ENCODE peak calls at places on chromosomes 5 and 9, in eight cellular contexts. Z is tibial nerve, L is HepG2, G is sigmoid colon, C is upper lobe of left lung, I is ovary, X is K562, R is H1. O is an unnamed sample. For H3K36me3 and H3K4me1, the result is how much of the 10 kb centered on the place peaks cover.

GRCh38 chr5:6780802-6781391 is 67.7 kb downstream of the TENT4A start:
- DNase-seq in Z (no peak), L (peak), G (no peak), C (no peak), I (no peak), X (peak), R (no peak), O (no peak)

GRCh38 chr5:73412597-73412988 is 36.0 kb downstream of the FOXD1 start:
- DNase-seq in Z (no peak), L (no peak), G (no peak), C (no peak), I (no peak), X (no peak), R (no peak), O (no peak)

GRCh38 chr5:96692436-96692835 is 30.3 kb downstream of the CAST start:
- DNase-seq in Z (no peak), L (no peak), G (no peak), C (peak), I (no peak), X (no peak), R (no peak), O (no peak)

GRCh38 chr5:10214036-10214435 is 35.7 kb downstream of the ATPSCKMT start:
- DNase-seq in Z (no peak), L (no peak), G (no peak), C (no peak), I (no peak), X (no peak), R (no peak), O (no peak)

GRCh38 chr5:131396015-131396414 is 132.2 kb downstream of the CDC42SE2 start:
- DNase-seq in Z (no peak), L (no peak), G (no peak), C (no peak), I (no peak), X (no peak), R (no peak), O (no peak)

GRCh38 chr9:88183798-88184495 is 45.7 kb upstream of the SPATA31C2 start:
- DNase-seq in Z (no peak), L (no peak), G (no peak), C (no peak), I (peak), X (no peak), R (no peak), O (no peak)

GRCh38 chr5:457195-457961 is 14.4 kb downstream of the EXOC3 start:
- DNase-seq in Z (no peak), L (no peak), G (peak), C (peak), I (no peak), X (no peak), R (no peak), O (peak)

GRCh38 chr5:82074968-82075367 is 103.1 kb downstream of the ATG10 start:
- DNase-seq in Z (no peak), L (no peak), G (no peak), C (no peak), I (no peak), X (no peak), R (no peak), O (no peak)

GRCh38 chr5:151413800-151414199 is 33.6 kb upstream of the SLC36A1 start:
- DNase-seq in Z (no peak), L (no peak), G (no peak), C (no peak), I (no peak), X (no peak), R (no peak), O (no peak)

GRCh38 chr5:35098214-35098613 is 50.5 kb upstream of the AGXT2 start:
- DNase-seq in Z (no peak), L (no peak), G (no peak), C (no peak), I (no peak), X (no peak), R (no peak), O (no peak)

GRCh38 chr5:140239939-140240700 is 62.8 kb downstream of the PFDN1 start:
- DNase-seq in Z (peak), L (peak), G (peak), C (peak), I (peak), X (peak), R (peak), O (peak)

GRCh38 chr5:5665225-5666075 is 243.0 kb downstream of the ICE1 start:
- DNase-seq in Z (no peak), L (no peak), G (no peak), C (no peak), I (no peak), X (no peak), R (no peak), O (no peak)

GRCh38 chr9:79170643-79171042 is 401.1 kb upstream of the TLE4 start:
- DNase-seq in Z (no peak), L (no peak), G (no peak), C (no peak), I (no peak), X (no peak), R (no peak), O (no peak)

GRCh38 chr9:130466537-130467217 is 21.9 kb downstream of the ASS1 start:
- DNase-seq in Z (no peak), L (no peak), G (no peak), C (no peak), I (no peak), X (no peak), R (no peak), O (no peak)

GRCh38 chr9:121989010-121989409 is 104.1 kb downstream of the TTLL11 start:
- DNase-seq in Z (no peak), L (no peak), G (no peak), C (no peak), I (no peak), X (peak), R (peak), O (no peak)

GRCh38 chr9:131095666-131096489 is 453 bp upstream of the AIF1L start:
- DNase-seq in Z (no peak), L (peak), G (no peak), C (no peak), I (no peak), X (peak), R (peak), O (no peak)

GRCh38 chr5:138698713-138699112 is 54.5 kb upstream of the CTNNA1 start:
- DNase-seq in Z (no peak), L (no peak), G (no peak), C (no peak), I (no peak), X (no peak), R (no peak), O (no peak)

GRCh38 chr9:5988265-5988664 is 27.2 kb downstream of the RANBP6 start:
- DNase-seq in Z (no peak), L (no peak), G (no peak), C (no peak), I (no peak), X (no peak), R (no peak), O (no peak)

GRCh38 chr9:17609312-17610005 is 30.6 kb downstream of the SH3GL2 start:
- DNase-seq in Z (no peak), L (no peak), G (no peak), C (no peak), I (no peak), X (no peak), R (no peak), O (no peak)

GRCh38 chr9:96219615-96220257 is 82.2 kb downstream of the HSD17B3 start:
- DNase-seq in Z (no peak), L (no peak), G (peak), C (peak), I (peak), X (peak), R (peak), O (peak)

GRCh38 chr5:117732264-117732663 is 1157.6 kb upstream of the SEMA6A start:
- DNase-seq in Z (no peak), L (no peak), G (no peak), C (no peak), I (no peak), X (no peak), R (no peak), O (no peak)

GRCh38 chr5:133287500-133287899 is 235.7 kb downstream of the HSPA4 start:
- DNase-seq in Z (peak), L (peak), G (no peak), C (no peak), I (no peak), X (peak), R (peak), O (peak)

GRCh38 chr9:19113964-19114679 is 11.4 kb upstream of the HAUS6 start:
- DNase-seq in Z (no peak), L (no peak), G (no peak), C (no peak), I (no peak), X (no peak), R (no peak), O (no peak)

GRCh38 chr9:745761-746414 is 95.6 kb upstream of the DMRT1 start:
- DNase-seq in Z (no peak), L (peak), G (peak), C (no peak), I (no peak), X (no peak), R (no peak), O (no peak)

GRCh38 chr9:129109952-129110739 is 447 bp downstream of the CRAT start:
- DNase-seq in Z (peak), L (peak), G (peak), C (peak), I (peak), X (peak), R (peak), O (peak)

DNA sequence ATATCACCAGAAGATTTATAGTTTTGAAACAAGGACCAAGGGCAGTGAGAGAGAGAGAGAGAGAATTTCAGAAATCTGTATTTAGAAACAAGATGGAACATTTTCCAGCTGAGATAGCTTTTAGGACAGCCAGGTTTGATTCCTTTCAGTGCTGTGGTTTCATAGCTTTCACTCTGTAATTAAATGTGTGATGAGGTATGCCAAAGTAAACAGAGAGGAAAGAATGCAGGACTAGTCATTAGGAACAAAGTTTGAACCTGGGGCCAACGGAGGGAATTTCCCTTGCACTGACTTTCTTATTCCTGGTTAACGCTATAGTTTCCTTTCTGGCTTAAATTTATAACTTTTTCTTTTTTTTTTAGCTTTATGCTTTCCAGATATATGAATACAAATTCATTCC is 10.0 kb upstream of the CCL28 start:
- DNase-seq in Z (no peak), L (peak), G (no peak), C (peak), I (no peak), X (no peak), R (no peak), O (peak)
- TF ChIP-seq EP300 in Z (peak), L (peak), G (no peak), C (no peak), I (no peak), X (no peak), R (no peak), O (no peak)

GRCh38 chr5:14280294-14280854 is 137.2 kb downstream of the TRIO start:
- DNase-seq in Z (no peak), L (no peak), G (no peak), C (no peak), I (no peak), X (no peak), R (no peak), O (no peak)
- H3K36me3 ChIP-seq in Z (under half), L (under half), G (under half), C (under half), I (under half), X (under half), R (under half), O (under half)

DNA sequence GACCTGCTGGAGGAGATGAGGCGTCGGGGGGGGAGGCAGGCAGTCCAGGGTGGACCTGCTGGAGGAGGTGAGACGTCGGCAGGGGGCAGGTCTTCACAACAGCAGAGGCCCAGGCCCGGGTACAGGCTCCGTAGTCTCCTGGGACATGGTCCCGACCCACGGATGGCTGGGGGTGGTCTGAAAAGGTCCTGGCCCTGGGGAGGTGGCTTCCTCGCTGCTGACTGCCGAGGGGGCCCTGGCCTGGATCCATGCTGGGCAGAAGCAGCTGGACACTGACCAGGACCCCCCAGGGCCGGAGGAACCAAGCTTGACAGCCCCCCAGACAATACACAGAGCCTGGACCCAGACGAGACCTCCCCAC is 8.5 kb downstream of the EGFL7 start:
- DNase-seq in Z (no peak), L (no peak), G (no peak), C (no peak), I (no peak), X (no peak), R (no peak), O (no peak)
- H3K4me1 ChIP-seq in Z (under half), L (under half), G (under half), C (under half), I (under half), X (under half), R (under half), O (under half)

DNA sequence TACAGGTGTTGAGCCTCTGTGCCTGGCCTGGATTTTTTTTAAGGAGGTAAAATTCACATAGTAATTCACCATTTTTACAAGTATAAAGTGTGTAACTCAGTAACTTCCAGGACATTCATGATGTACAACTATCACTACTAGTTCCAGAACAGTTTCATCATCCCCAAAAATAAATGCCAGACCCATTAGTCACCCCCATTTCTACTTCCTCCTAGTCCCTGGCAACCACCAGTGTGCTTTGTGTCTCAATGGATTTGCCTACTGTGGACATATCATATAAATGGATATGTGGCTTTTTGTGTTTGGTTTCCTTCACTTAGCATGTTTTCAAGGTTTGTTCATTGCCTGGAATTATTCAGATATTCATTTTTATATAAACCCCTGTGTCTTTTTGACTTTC is 72.5 kb upstream of the PANK3 start:
- DNase-seq in Z (peak), L (no peak), G (no peak), C (no peak), I (no peak), X (no peak), R (no peak), O (no peak)
- TF ChIP-seq EP300 in Z (peak), L (no peak), G (no peak), C (no peak), I (no peak), X (no peak), R (no peak), O (no peak)

GRCh38 chr9:127893392-127893791 is 6.0 kb downstream of the ST6GALNAC6 start:
- DNase-seq in Z (no peak), L (no peak), G (no peak), C (no peak), I (no peak), X (no peak), R (no peak), O (no peak)
- H3K36me3 ChIP-seq in Z (half or more), L (half or more), G (half or more), C (half or more), I (under half), X (half or more), R (under half), O (under half)

DNA sequence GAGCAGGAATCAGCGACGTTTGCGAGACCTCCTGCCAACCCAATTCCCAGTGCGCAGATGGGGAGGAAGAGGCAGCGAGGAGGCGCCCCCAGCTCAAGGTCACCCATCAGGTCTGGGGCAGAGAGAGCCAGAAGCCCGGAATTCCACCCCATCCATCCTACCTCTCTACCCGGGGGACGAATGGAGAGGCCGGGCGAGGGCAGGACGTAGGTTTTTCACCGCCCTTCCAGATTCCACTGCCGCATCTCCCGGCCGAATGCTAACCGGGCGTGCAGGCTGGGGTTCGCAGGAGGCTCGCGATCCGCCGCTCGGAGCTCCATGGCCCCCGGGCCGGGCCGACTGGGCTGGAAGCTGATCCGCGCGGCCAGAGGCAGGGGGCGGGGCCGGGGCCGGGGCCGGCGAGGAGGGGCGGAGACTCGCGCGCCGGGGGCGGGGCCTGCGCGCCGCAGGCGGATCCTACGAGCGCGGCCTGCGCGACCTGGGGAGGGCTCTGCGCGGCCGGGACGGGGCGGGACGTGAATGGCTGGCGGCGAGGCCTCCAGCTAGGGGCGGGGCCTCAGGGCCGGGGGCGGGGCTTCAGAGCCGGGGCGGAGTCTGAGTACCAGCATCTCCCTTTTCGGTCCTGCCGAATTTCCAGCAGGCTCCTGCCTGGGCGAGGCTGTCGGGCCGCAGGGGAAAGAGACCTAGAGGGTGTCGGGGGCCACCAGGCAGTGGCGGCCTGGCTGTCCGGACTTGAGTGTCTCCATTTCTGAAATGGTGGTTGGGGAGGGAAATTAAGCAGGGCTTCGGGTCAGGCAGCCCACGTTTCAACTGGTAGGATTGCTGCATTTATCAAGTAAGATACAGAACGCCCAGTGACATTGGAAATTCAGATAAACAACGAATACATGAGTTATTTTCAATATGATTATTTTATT is at the start of gene ST6GALNAC4:
- DNase-seq in Z (peak), L (peak), G (peak), C (peak), I (peak), X (peak), R (peak), O (peak)
- H3K4me1 ChIP-seq in Z (half or more), L (half or more), G (half or more), C (half or more), I (under half), X (under half), R (under half), O (half or more)

DNA sequence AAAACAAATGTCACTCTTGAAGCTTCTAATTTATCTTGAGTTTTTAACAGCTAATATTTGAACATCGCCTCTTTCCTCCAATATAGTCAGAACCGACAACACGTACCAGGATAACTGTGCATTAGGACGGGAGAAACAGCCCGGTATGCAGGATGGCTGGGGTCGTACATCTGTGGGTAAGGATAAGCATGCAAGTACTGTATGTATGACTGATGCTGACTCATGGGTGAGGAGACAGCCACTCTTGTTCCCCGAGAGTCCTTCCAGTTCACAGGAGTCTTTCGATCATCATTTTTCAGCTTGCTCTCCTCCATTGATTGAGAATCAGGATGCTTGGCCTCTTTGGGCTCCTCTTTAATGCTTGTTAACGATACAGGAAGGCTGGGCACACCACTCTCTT is 102.3 kb downstream of the ZNF608 start:
- DNase-seq in Z (no peak), L (no peak), G (no peak), C (no peak), I (no peak), X (peak), R (peak), O (no peak)
- TF ChIP-seq EP300 in Z (no peak), L (no peak), G (no peak), C (no peak), I (no peak), X (peak), R (no peak), O (no peak)

DNA sequence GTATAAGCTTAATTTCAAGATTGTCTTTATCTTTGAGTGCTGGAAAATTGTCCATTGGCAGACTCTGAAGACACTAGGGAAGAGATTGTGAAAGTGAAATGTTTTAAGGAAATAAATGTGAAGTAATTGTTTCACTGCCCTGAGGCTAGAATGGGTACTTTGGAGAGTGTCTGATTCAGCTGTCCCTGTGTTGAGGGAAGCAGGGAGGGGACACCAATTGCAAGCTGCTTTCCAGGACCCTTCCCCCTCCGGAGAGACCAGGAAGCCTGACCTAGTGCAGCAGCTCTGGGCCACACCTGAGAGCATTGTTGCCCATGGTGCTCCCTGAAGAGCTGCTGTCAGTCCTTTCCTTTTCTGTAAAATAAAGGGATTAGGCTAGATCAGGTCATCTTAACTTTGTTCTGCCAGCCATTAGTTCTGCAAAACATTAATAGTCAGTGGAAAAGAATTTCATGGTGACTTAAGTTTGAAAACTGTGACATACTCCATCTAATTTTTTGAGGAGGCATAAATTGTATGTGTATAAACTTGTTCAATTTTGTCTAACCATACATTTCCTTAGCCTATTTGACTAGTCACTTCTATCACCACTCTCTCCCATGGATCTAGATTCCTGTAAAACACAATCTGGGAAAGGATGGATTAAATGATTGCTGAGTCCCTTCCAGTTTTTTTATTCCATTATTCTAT is 18.8 kb downstream of the MAP1B start:
- DNase-seq in Z (no peak), L (no peak), G (no peak), C (no peak), I (no peak), X (no peak), R (no peak), O (no peak)
- H3K36me3 ChIP-seq in Z (under half), L (under half), G (under half), C (under half), I (under half), X (under half), R (under half), O (under half)